ENCODE peak calls at places on chromosome 15, in five cellular contexts. X is AG10803, M is SW480, G is LoVo, C is sigmoid colon. D is an unnamed sample.

GRCh38 chr15:99845009-99845408 is 111.8 kb upstream of the LYSMD4 start:
- DNase-seq in C (no peak), X (peak), M (no peak), G (no peak), D (no peak)

GRCh38 chr15:83014205-83014653 is 2.8 kb upstream of the C15orf40 start:
- DNase-seq in G (no peak), X (no peak), C (no peak), M (no peak), D (no peak)

GRCh38 chr15:29316422-29316821 is 46.8 kb upstream of the NSMCE3 start:
- DNase-seq in X (no peak), M (no peak), C (no peak), G (no peak), D (no peak)

GRCh38 chr15:93046120-93046519 is 42.9 kb downstream of the RGMA start:
- DNase-seq in G (no peak), X (no peak), M (no peak), C (no peak), D (no peak)

GRCh38 chr15:35674873-35675781 is 129.2 kb upstream of the DPH6 start:
- DNase-seq in C (no peak), M (no peak), X (peak), G (no peak), D (no peak)

GRCh38 chr15:64761156-64761555 is 14.2 kb downstream of the RBPMS2 start:
- DNase-seq in M (no peak), C (no peak), G (no peak), X (no peak), D (no peak)

GRCh38 chr15:42992626-42993025 is 72.0 kb upstream of the TTBK2 start:
- DNase-seq in G (no peak), C (no peak), M (no peak), X (no peak), D (no peak)

GRCh38 chr15:44315164-44315563 is 26.6 kb downstream of the GOLM2 start:
- DNase-seq in G (no peak), C (no peak), M (no peak), X (no peak), D (no peak)

GRCh38 chr15:44194397-44195150 is 497 bp downstream of the FRMD5 start:
- DNase-seq in C (peak), G (peak), M (peak), X (peak), D (peak)

GRCh38 chr15:35783203-35783602 is 237.2 kb upstream of the DPH6 start:
- DNase-seq in X (no peak), G (no peak), C (no peak), M (no peak), D (no peak)

GRCh38 chr15:72495007-72495406 is 20.9 kb downstream of the ARIH1 start:
- DNase-seq in C (no peak), X (no peak), M (no peak), G (no peak), D (no peak)

GRCh38 chr15:63495780-63496179 is 8.6 kb upstream of the USP3 start:
- DNase-seq in C (no peak), X (no peak), M (no peak), G (no peak), D (no peak)

D was measured in PC-9.